ENCODE peak calls at places on chromosome 14, in eight cellular contexts. X is fibroblast of mammary gland, M is thoracic aorta, V is aorta, G is fibroblast of lung, I is GM23248, D is A549, T is dorsolateral prefrontal cortex. N is an unnamed sample.

GRCh38 chr14:73764881-73765280 is 50.7 kb upstream of the PNMA1 start:
- DNase-seq in X (peak), M (no peak), V (no peak), G (no peak), I (no peak), D (no peak), T (no peak), N (no peak)

GRCh38 chr14:20799955-20800544 is 2.6 kb downstream of the RNASE1 start:
- DNase-seq in X (no peak), M (no peak), V (no peak), G (no peak), I (no peak), D (no peak), T (no peak), N (no peak)

GRCh38 chr14:51650721-51651387 is 856 bp upstream of the FRMD6 start:
- DNase-seq in X (peak), M (no peak), V (no peak), G (no peak), I (peak), D (peak), T (no peak), N (peak)

GRCh38 chr14:21317433-21317832 is 37.5 kb downstream of the RPGRIP1 start:
- DNase-seq in X (no peak), M (no peak), V (no peak), G (no peak), I (no peak), D (no peak), T (no peak), N (no peak)

GRCh38 chr14:54685286-54685845 is 118.4 kb downstream of the SAMD4A start:
- DNase-seq in X (no peak), M (no peak), V (no peak), G (no peak), I (no peak), D (no peak), T (no peak), N (no peak)

GRCh38 chr14:40010961-40011360 is 578.7 kb upstream of the FBXO33 start:
- DNase-seq in X (no peak), M (no peak), V (no peak), G (no peak), I (no peak), D (no peak), T (no peak), N (no peak)

GRCh38 chr14:91806716-91807115 is 60.6 kb downstream of the TC2N start:
- DNase-seq in X (no peak), M (no peak), V (no peak), G (no peak), I (no peak), D (no peak), T (no peak), N (no peak)

GRCh38 chr14:81427348-81428058 is 27.4 kb upstream of the STON2 start:
- DNase-seq in X (no peak), M (no peak), V (no peak), G (peak), I (no peak), D (no peak), T (no peak), N (no peak)

GRCh38 chr14:53183611-53184010 is 30.5 kb upstream of the DDHD1 start:
- DNase-seq in X (peak), M (no peak), V (no peak), G (no peak), I (peak), D (no peak), T (no peak), N (no peak)

GRCh38 chr14:24863933-24864708 is 185.8 kb downstream of the STXBP6 start:
- DNase-seq in X (no peak), M (no peak), V (no peak), G (no peak), I (no peak), D (no peak), T (no peak), N (no peak)

GRCh38 chr14:55245657-55246268 is 25.5 kb upstream of the FBXO34 start:
- DNase-seq in X (peak), M (no peak), V (no peak), G (peak), I (peak), D (peak), T (no peak), N (no peak)

GRCh38 chr14:90301580-90302181 is 30.1 kb downstream of the NRDE2 start:
- DNase-seq in X (peak), M (no peak), V (no peak), G (peak), I (peak), D (peak), T (no peak), N (no peak)

GRCh38 chr14:100849432-100849831 is 23.5 kb downstream of the MEG3 start:
- DNase-seq in X (peak), M (no peak), V (no peak), G (peak), I (peak), D (no peak), T (no peak), N (no peak)

GRCh38 chr14:103594265-103594664 is 31.5 kb downstream of the COA8 start:
- DNase-seq in X (peak), M (no peak), V (no peak), G (peak), I (peak), D (no peak), T (peak), N (peak)

GRCh38 chr14:103385994-103386491 is 828 bp downstream of the MARK3 start:
- DNase-seq in X (peak), M (no peak), V (peak), G (no peak), I (peak), D (no peak), T (peak), N (no peak)

GRCh38 chr14:89067293-89067972 is 243.0 kb downstream of the TTC8 start:
- DNase-seq in X (no peak), M (no peak), V (no peak), G (no peak), I (no peak), D (no peak), T (no peak), N (no peak)

GRCh38 chr14:105091335-105092123 is 26.3 kb upstream of the GPR132 start:
- DNase-seq in X (no peak), M (peak), V (peak), G (no peak), I (peak), D (peak), T (no peak), N (peak)

GRCh38 chr14:76636602-76637001 is 124.7 kb upstream of the VASH1 start:
- DNase-seq in X (no peak), M (no peak), V (no peak), G (no peak), I (no peak), D (no peak), T (no peak), N (no peak)

GRCh38 chr14:92673601-92674000 is 74.8 kb downstream of the LGMN start:
- DNase-seq in X (no peak), M (no peak), V (peak), G (no peak), I (no peak), D (no peak), T (no peak), N (no peak)

GRCh38 chr14:68792022-68792829 is 641 bp downstream of the ZFP36L1 start:
- DNase-seq in X (no peak), M (no peak), V (no peak), G (peak), I (peak), D (peak), T (no peak), N (no peak)

GRCh38 chr14:99749763-99750715 is 43.2 kb upstream of the EML1 start:
- DNase-seq in X (no peak), M (no peak), V (peak), G (no peak), I (peak), D (no peak), T (no peak), N (no peak)

GRCh38 chr14:99748529-99748928 is 44.7 kb upstream of the EML1 start:
- DNase-seq in X (no peak), M (no peak), V (no peak), G (no peak), I (no peak), D (no peak), T (no peak), N (no peak)

GRCh38 chr14:99749142-99749541 is 44.1 kb upstream of the EML1 start:
- DNase-seq in X (no peak), M (no peak), V (no peak), G (no peak), I (peak), D (peak), T (no peak), N (no peak)

GRCh38 chr14:99747167-99747566 is 46.0 kb upstream of the EML1 start:
- DNase-seq in X (no peak), M (no peak), V (no peak), G (no peak), I (no peak), D (no peak), T (no peak), N (no peak)

DNA sequence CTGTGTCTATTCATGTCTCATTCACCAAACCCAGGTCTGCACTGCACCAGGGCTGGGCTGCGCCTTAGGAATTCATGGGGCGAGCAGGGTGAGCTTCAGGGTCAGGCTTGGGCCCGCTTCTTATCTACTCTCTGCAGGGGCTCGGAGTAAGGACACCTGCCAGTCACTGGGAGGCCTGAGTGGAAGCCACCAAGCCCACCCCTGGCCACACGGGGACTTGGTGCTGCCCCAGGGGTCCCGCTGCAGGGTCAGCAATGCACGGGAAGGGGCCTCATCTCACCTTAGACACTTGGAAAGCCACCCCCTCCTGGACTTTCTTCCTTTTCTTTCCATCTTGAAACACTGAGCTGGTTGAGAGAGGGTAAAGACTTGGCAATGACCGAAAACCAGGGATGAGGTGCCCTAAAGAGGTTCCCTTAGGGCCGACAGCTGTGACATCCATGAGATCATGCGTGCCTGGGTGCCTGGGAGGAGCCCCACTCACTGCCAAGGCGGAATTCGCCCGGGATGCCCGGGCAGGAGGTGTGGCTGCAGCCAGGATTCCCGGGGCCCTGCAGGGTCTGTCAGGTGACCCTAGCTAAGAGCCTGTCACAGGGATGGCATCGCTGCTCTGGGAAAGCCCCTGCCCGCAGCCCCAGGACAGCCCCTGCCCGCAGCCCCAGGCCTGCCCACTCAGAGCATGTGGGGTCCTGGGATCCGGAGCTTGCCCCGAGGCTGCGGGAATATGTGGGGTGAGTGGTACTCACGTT is 45.5 kb upstream of the EML1 start:
- DNase-seq in X (no peak), M (no peak), V (no peak), G (no peak), I (no peak), D (no peak), T (no peak), N (no peak)
- H3K4me3 ChIP-seq in X (no peak), M (no peak), V (no peak), G (no peak), I (no peak), D (no peak), T (no peak), N (no peak)

GRCh38 chr14:70189678-70190077 is 927 bp upstream of the SLC8A3 start:
- DNase-seq in X (no peak), M (no peak), V (no peak), G (no peak), I (no peak), D (no peak), T (no peak), N (no peak)

GRCh38 chr14:70186826-70187483 is 1.8 kb downstream of the SLC8A3 start:
- DNase-seq in X (no peak), M (no peak), V (no peak), G (peak), I (no peak), D (no peak), T (peak), N (no peak)

GRCh38 chr14:70190156-70190555 is 1.4 kb upstream of the SLC8A3 start:
- DNase-seq in X (no peak), M (no peak), V (no peak), G (no peak), I (no peak), D (no peak), T (no peak), N (no peak)

GRCh38 chr14:70188608-70189540 is at the start of gene SLC8A3:
- DNase-seq in X (peak), M (no peak), V (peak), G (peak), I (peak), D (peak), T (peak), N (peak)

DNA sequence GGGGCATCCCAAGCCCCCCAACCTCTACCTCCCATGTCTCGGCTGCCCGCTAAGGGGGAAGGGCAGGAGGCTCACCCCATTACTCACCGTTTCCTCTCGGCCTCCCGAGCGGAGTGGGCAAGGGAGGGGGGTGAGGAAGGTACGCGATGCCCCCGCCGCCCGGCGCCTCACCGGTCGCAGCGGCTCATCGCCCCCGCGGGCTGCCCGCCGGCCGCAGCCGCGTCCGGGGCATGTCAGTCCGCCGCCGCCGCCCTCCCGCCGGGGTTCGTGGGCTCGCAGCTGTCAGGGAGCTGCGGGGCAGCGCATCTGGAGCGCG is 501 bp downstream of the SLC8A3 start:
- DNase-seq in X (no peak), M (no peak), V (no peak), G (no peak), I (peak), D (no peak), T (no peak), N (peak)
- H3K4me3 ChIP-seq in X (peak), M (peak), V (peak), G (peak), I (peak), D (peak), T (peak), N (peak)

GRCh38 chr14:77885363-77885762 is 85.5 kb downstream of the ADCK1 start:
- DNase-seq in X (no peak), M (no peak), V (no peak), G (no peak), I (no peak), D (no peak), T (no peak), N (no peak)
- H3K4me3 ChIP-seq in X (no peak), M (no peak), V (no peak), G (no peak), I (no peak), D (no peak), T (no peak), N (no peak)

GRCh38 chr14:22537436-22538310 is 51.4 kb downstream of the DAD1 start:
- DNase-seq in X (no peak), M (no peak), V (no peak), G (no peak), I (no peak), D (no peak), T (no peak), N (no peak)

GRCh38 chr14:22535916-22536315 is 53.1 kb downstream of the DAD1 start:
- DNase-seq in X (no peak), M (no peak), V (no peak), G (no peak), I (no peak), D (no peak), T (no peak), N (no peak)

GRCh38 chr14:22538671-22539228 is 50.3 kb downstream of the DAD1 start:
- DNase-seq in X (no peak), M (no peak), V (no peak), G (no peak), I (no peak), D (no peak), T (no peak), N (no peak)

GRCh38 chr14:22535126-22535525 is 53.9 kb downstream of the DAD1 start:
- DNase-seq in X (no peak), M (no peak), V (no peak), G (no peak), I (no peak), D (no peak), T (no peak), N (no peak)

DNA sequence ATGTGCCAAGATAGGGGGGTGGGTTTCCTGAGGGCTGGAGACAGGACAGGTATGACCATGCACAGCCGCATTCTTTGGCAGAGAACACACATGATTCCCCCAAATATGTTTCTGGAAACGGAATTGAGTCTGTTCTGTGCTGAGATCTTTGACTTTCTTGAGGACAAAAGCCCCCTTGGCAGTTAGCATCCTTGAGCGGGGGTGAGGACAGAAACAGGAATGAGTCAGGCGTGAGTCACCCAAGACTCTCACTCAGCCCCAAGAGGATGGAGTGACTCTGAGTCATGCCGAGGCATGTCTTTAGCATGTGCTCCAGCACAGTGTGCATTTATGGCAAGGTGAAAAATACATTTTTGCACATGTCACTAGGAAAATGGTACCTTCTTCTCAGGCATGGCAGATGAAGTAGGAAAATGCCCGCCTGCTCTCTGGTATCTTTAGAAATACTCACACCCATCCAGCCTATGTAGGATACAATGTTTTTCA is 52.1 kb downstream of the DAD1 start:
- DNase-seq in X (peak), M (peak), V (peak), G (peak), I (peak), D (peak), T (no peak), N (peak)
- H3K4me3 ChIP-seq in X (no peak), M (no peak), V (no peak), G (no peak), I (no peak), D (no peak), T (no peak), N (no peak)

GRCh38 chr14:85536835-85537195 is 6.9 kb downstream of the FLRT2 start:
- DNase-seq in X (peak), M (no peak), V (no peak), G (peak), I (peak), D (no peak), T (no peak), N (no peak)
- H3K4me3 ChIP-seq in X (no peak), M (no peak), V (no peak), G (no peak), I (peak), D (no peak), T (peak), N (no peak)

DNA sequence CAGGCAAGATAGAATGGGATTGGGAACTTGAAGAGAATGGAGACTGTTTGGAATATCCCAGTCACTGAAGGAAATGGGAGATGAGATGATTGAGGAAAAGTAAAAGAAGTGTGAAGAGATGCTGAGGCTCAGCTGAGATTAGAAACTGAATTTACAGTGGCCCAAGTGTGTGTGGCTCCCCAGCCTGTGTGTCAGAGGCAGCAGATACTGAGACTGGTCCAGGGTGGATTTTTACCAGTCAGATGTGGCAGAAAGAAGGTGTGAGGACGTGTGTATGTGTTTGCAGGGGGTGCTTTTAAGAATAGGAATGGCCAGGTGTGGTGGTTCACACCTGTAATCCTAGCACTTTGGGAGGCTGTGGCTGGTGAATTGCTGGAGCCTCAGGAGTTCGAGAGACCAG is 42.9 kb downstream of the PRKCH start:
- DNase-seq in X (no peak), M (no peak), V (no peak), G (no peak), I (no peak), D (no peak), T (no peak), N (no peak)
- H3K4me3 ChIP-seq in X (no peak), M (no peak), V (no peak), G (no peak), I (no peak), D (no peak), T (no peak), N (no peak)

DNA sequence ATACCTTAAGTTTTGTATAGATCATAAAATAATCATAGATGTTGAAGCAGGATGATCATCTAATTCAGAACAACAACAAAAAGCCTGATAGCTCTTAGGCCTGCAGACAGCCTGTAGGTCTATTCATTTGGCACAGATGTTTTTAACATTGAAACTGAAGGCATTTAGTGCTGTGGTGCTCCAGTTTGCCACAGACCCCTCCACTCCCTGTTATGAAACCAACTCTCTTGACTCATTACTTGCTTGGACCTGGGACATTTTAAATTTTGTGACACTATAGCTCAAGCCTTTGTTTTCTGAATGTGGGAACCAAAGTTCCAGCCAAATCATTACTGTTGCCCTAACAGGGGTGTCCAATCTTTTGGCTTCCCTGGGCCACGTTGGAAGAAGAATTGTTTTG is 9.1 kb downstream of the PRKCH start:
- DNase-seq in X (no peak), M (no peak), V (no peak), G (no peak), I (no peak), D (no peak), T (no peak), N (no peak)
- H3K4me3 ChIP-seq in X (no peak), M (no peak), V (no peak), G (no peak), I (no peak), D (no peak), T (no peak), N (no peak)

DNA sequence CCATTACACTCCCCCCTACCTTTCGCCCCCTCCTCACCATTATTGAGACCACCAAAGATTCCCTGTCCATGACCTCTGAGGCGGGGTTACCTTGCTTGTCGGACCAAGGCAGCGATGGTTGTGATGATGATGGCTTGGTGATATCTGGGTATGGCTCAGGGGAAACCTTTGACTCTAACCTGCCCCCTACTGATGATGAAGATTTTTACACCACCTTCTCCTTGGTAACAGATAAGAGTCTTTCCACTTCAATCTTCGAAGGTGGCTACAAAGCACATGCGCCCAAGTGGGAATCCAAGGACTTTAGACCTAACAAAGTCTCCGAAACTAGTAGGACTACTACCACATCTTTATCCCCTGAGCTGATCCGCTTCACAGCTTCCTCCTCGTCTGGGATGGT is 350.2 kb downstream of the DIO2 start:
- DNase-seq in X (no peak), M (no peak), V (no peak), G (no peak), I (no peak), D (peak), T (no peak), N (no peak)
- H3K4me3 ChIP-seq in X (no peak), M (no peak), V (no peak), G (no peak), I (no peak), D (no peak), T (no peak), N (no peak)